ENCODE peak calls at places on chromosome 14, in six cellular contexts. One of them, this sample, is unnamed.

GRCh38 chr14:55814873-55815272 is 234.9 kb downstream of the KTN1 start:
- DNase-seq in uterus: no peak
- DNase-seq in left lung: no peak
- DNase-seq in A549: no peak
- DNase-seq in colonic mucosa: no peak
- DNase-seq in IMR-90: peak
- DNase-seq in this sample: no peak

GRCh38 chr14:72559669-72560068 is 334.2 kb downstream of the DPF3 start:
- DNase-seq in uterus: no peak
- DNase-seq in left lung: no peak
- DNase-seq in A549: no peak
- DNase-seq in colonic mucosa: no peak
- DNase-seq in IMR-90: no peak
- DNase-seq in this sample: no peak

GRCh38 chr14:42732005-42732404 is 1125.3 kb downstream of the LRFN5 start:
- DNase-seq in uterus: no peak
- DNase-seq in A549: no peak
- DNase-seq in colonic mucosa: no peak
- DNase-seq in left lung: no peak
- DNase-seq in IMR-90: no peak
- DNase-seq in this sample: no peak

GRCh38 chr14:45679852-45680251 is 426.9 kb upstream of the MIS18BP1 start:
- DNase-seq in left lung: no peak
- DNase-seq in uterus: no peak
- DNase-seq in A549: no peak
- DNase-seq in IMR-90: peak
- DNase-seq in colonic mucosa: no peak
- DNase-seq in this sample: no peak

GRCh38 chr14:98138666-98139065 is 1133.3 kb downstream of the BCL11B start:
- DNase-seq in left lung: no peak
- DNase-seq in uterus: no peak
- DNase-seq in A549: peak
- DNase-seq in colonic mucosa: peak
- DNase-seq in IMR-90: no peak
- DNase-seq in this sample: no peak

GRCh38 chr14:75247286-75247922 is 31.2 kb upstream of the FOS start:
- DNase-seq in left lung: no peak
- DNase-seq in A549: no peak
- DNase-seq in IMR-90: no peak
- DNase-seq in uterus: no peak
- DNase-seq in colonic mucosa: no peak
- DNase-seq in this sample: no peak

GRCh38 chr14:89658977-89659670 is 242.1 kb upstream of the FOXN3 start:
- DNase-seq in uterus: no peak
- DNase-seq in A549: no peak
- DNase-seq in colonic mucosa: no peak
- DNase-seq in IMR-90: no peak
- DNase-seq in left lung: no peak
- DNase-seq in this sample: no peak

GRCh38 chr14:20489093-20489994 is 16.0 kb upstream of the RNASE10 start:
- DNase-seq in uterus: no peak
- DNase-seq in IMR-90: peak
- DNase-seq in A549: no peak
- DNase-seq in colonic mucosa: no peak
- DNase-seq in left lung: no peak
- DNase-seq in this sample: no peak

GRCh38 chr14:74579447-74580274 is 32.4 kb downstream of the LTBP2 start:
- DNase-seq in uterus: no peak
- DNase-seq in colonic mucosa: no peak
- DNase-seq in A549: peak
- DNase-seq in IMR-90: peak
- DNase-seq in left lung: no peak
- DNase-seq in this sample: no peak

GRCh38 chr14:99688210-99688581 is 4.1 kb downstream of the CYP46A1 start:
- DNase-seq in IMR-90: no peak
- DNase-seq in uterus: peak
- DNase-seq in colonic mucosa: peak
- DNase-seq in left lung: no peak
- DNase-seq in A549: no peak
- DNase-seq in this sample: no peak

GRCh38 chr14:99860219-99860618 is 67.0 kb downstream of the EML1 start:
- DNase-seq in left lung: no peak
- DNase-seq in uterus: no peak
- DNase-seq in colonic mucosa: no peak
- DNase-seq in IMR-90: no peak
- DNase-seq in A549: no peak
- DNase-seq in this sample: no peak

GRCh38 chr14:21987937-21988336 is 314.3 kb upstream of the OR4E1 start:
- DNase-seq in uterus: no peak
- DNase-seq in left lung: no peak
- DNase-seq in colonic mucosa: no peak
- DNase-seq in IMR-90: peak
- DNase-seq in A549: peak
- DNase-seq in this sample: no peak

GRCh38 chr14:83085141-83085540 is 1551.5 kb upstream of the SEL1L start:
- DNase-seq in colonic mucosa: no peak
- DNase-seq in left lung: no peak
- DNase-seq in uterus: no peak
- DNase-seq in A549: no peak
- DNase-seq in IMR-90: peak
- DNase-seq in this sample: no peak

GRCh38 chr14:51869426-51870113 is 9.2 kb downstream of the GNG2 start:
- DNase-seq in left lung: no peak
- DNase-seq in A549: no peak
- DNase-seq in IMR-90: no peak
- DNase-seq in uterus: no peak
- DNase-seq in colonic mucosa: no peak
- DNase-seq in this sample: no peak

GRCh38 chr14:44712095-44712822 is 205.2 kb upstream of the FSCB start:
- DNase-seq in left lung: peak
- DNase-seq in uterus: no peak
- DNase-seq in colonic mucosa: no peak
- DNase-seq in A549: no peak
- DNase-seq in IMR-90: no peak
- DNase-seq in this sample: no peak

GRCh38 chr14:23068792-23069412 is 11.6 kb upstream of the CDH24 start:
- DNase-seq in A549: peak
- DNase-seq in left lung: peak
- DNase-seq in colonic mucosa: peak
- DNase-seq in IMR-90: peak
- DNase-seq in uterus: peak
- DNase-seq in this sample: no peak

GRCh38 chr14:22837059-22837749 is 819 bp downstream of the MMP14 start:
- DNase-seq in left lung: peak
- DNase-seq in A549: no peak
- DNase-seq in uterus: peak
- DNase-seq in colonic mucosa: peak
- DNase-seq in IMR-90: peak
- DNase-seq in this sample: peak

GRCh38 chr14:70020350-70021170 is 141.3 kb downstream of the SMOC1 start:
- DNase-seq in left lung: no peak
- DNase-seq in colonic mucosa: no peak
- DNase-seq in IMR-90: peak
- DNase-seq in A549: no peak
- DNase-seq in uterus: no peak
- DNase-seq in this sample: no peak

GRCh38 chr14:37550511-37550910 is 44.5 kb downstream of the FOXA1 start:
- DNase-seq in uterus: no peak
- DNase-seq in IMR-90: peak
- DNase-seq in colonic mucosa: no peak
- DNase-seq in A549: no peak
- DNase-seq in left lung: no peak
- DNase-seq in this sample: no peak

GRCh38 chr14:32136027-32136825 is 59.1 kb downstream of the ARHGAP5 start:
- DNase-seq in A549: no peak
- DNase-seq in IMR-90: no peak
- DNase-seq in uterus: no peak
- DNase-seq in left lung: no peak
- DNase-seq in colonic mucosa: no peak
- DNase-seq in this sample: no peak

GRCh38 chr14:97485172-97485571 is 688.0 kb downstream of the VRK1 start:
- DNase-seq in uterus: no peak
- DNase-seq in left lung: no peak
- DNase-seq in IMR-90: no peak
- DNase-seq in A549: no peak
- DNase-seq in colonic mucosa: no peak
- DNase-seq in this sample: no peak

GRCh38 chr14:67820428-67820881 is 876 bp downstream of the RAD51B start:
- DNase-seq in colonic mucosa: peak
- DNase-seq in IMR-90: peak
- DNase-seq in uterus: no peak
- DNase-seq in A549: peak
- DNase-seq in left lung: no peak
- DNase-seq in this sample: no peak

GRCh38 chr14:35140718-35141581 is 18.6 kb downstream of the PRORP start:
- DNase-seq in colonic mucosa: no peak
- DNase-seq in IMR-90: peak
- DNase-seq in A549: no peak
- DNase-seq in uterus: no peak
- DNase-seq in left lung: no peak
- DNase-seq in this sample: no peak

DNA sequence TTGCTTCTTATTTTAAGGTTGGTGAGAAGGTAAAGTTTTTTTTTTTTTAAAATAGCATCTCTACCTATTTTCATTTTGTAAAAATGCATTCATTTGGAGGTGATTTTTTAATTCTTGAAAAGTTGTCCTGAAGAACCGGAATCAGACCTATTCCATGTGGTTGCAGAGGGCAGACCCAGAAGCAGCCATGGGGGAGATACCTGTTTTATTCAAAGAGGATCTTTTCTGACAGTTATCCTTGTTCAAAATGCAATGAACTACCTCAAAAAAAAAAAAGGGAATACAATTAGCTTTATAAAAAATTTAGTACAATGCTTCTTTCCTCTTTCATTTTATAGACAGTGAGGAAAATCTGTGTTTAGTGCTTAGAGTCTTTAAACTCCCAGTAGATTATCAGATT is 8.4 kb upstream of the NEMF start:
- DNase-seq in uterus: no peak
- DNase-seq in colonic mucosa: no peak
- DNase-seq in left lung: no peak
- DNase-seq in A549: no peak
- DNase-seq in IMR-90: no peak
- DNase-seq in this sample: no peak
- H3K4me3 ChIP-seq in uterus: peak
- H3K4me3 ChIP-seq in colonic mucosa: no peak
- H3K4me3 ChIP-seq in left lung: peak
- H3K4me3 ChIP-seq in A549: peak
- H3K4me3 ChIP-seq in IMR-90: peak
- H3K4me3 ChIP-seq in this sample: peak

GRCh38 chr14:103535891-103536565 is 7.0 kb downstream of the TRMT61A start:
- DNase-seq in left lung: no peak
- DNase-seq in IMR-90: no peak
- DNase-seq in colonic mucosa: no peak
- DNase-seq in A549: no peak
- DNase-seq in uterus: no peak
- DNase-seq in this sample: no peak
- H3K27ac ChIP-seq in left lung: no peak
- H3K27ac ChIP-seq in IMR-90: no peak
- H3K27ac ChIP-seq in colonic mucosa: no peak
- H3K27ac ChIP-seq in A549: no peak
- H3K27ac ChIP-seq in uterus: peak
- H3K27ac ChIP-seq in this sample: no peak

GRCh38 chr14:92656306-92656705 is 92.1 kb downstream of the LGMN start:
- DNase-seq in IMR-90: no peak
- DNase-seq in colonic mucosa: no peak
- DNase-seq in uterus: no peak
- DNase-seq in A549: no peak
- DNase-seq in left lung: no peak
- DNase-seq in this sample: no peak
- H3K4me3 ChIP-seq in IMR-90: no peak
- H3K4me3 ChIP-seq in colonic mucosa: no peak
- H3K4me3 ChIP-seq in uterus: no peak
- H3K4me3 ChIP-seq in A549: no peak
- H3K4me3 ChIP-seq in left lung: peak
- H3K4me3 ChIP-seq in this sample: no peak

GRCh38 chr14:30017370-30017993 is 89.8 kb upstream of the PRKD1 start:
- DNase-seq in uterus: no peak
- DNase-seq in left lung: no peak
- DNase-seq in A549: no peak
- DNase-seq in IMR-90: no peak
- DNase-seq in colonic mucosa: no peak
- DNase-seq in this sample: no peak

GRCh38 chr14:30015471-30015870 is 87.8 kb upstream of the PRKD1 start:
- DNase-seq in A549: no peak
- DNase-seq in left lung: no peak
- DNase-seq in colonic mucosa: no peak
- DNase-seq in uterus: no peak
- DNase-seq in IMR-90: peak
- DNase-seq in this sample: no peak

GRCh38 chr14:30020687-30021086 is 93.0 kb upstream of the PRKD1 start:
- DNase-seq in left lung: no peak
- DNase-seq in IMR-90: no peak
- DNase-seq in colonic mucosa: no peak
- DNase-seq in A549: no peak
- DNase-seq in uterus: no peak
- DNase-seq in this sample: no peak

GRCh38 chr14:30016025-30016424 is 88.4 kb upstream of the PRKD1 start:
- DNase-seq in left lung: no peak
- DNase-seq in A549: no peak
- DNase-seq in IMR-90: no peak
- DNase-seq in uterus: no peak
- DNase-seq in colonic mucosa: no peak
- DNase-seq in this sample: no peak

GRCh38 chr14:30020271-30020670 is 92.6 kb upstream of the PRKD1 start:
- DNase-seq in colonic mucosa: no peak
- DNase-seq in uterus: no peak
- DNase-seq in IMR-90: no peak
- DNase-seq in left lung: no peak
- DNase-seq in A549: no peak
- DNase-seq in this sample: no peak
- H3K27ac ChIP-seq in colonic mucosa: no peak
- H3K27ac ChIP-seq in uterus: no peak
- H3K27ac ChIP-seq in IMR-90: no peak
- H3K27ac ChIP-seq in left lung: no peak
- H3K27ac ChIP-seq in A549: no peak
- H3K27ac ChIP-seq in this sample: no peak

This sample was measured in upper lobe of right lung.